ENCODE peak calls at places on chromosomes 1 and 21, in six cellular contexts. L is left ventricle myocardium inferior, S is BE2C, Z is RWPE2, W is A549, F is uterus. J is an unnamed sample. For H3K4me1, the result is how much of the 10 kb centered on the place peaks cover.

GRCh38 chr1:201426395-201427310 is 5.1 kb upstream of the TNNI1 start:
- DNase-seq in L (peak), S (no peak), Z (no peak), W (no peak), F (no peak), J (no peak)

GRCh38 chr1:115833806-115834205 is 7.1 kb downstream of the NHLH2 start:
- DNase-seq in L (no peak), S (no peak), Z (no peak), W (no peak), F (no peak), J (no peak)

GRCh38 chr1:29563571-29563970 is 327.2 kb downstream of the PTPRU start:
- DNase-seq in L (no peak), S (no peak), Z (no peak), W (no peak), F (no peak), J (no peak)

GRCh38 chr1:27152004-27152828 is 2.7 kb downstream of the SLC9A1 start:
- DNase-seq in L (peak), S (no peak), Z (no peak), W (no peak), F (no peak), J (no peak)

GRCh38 chr1:115313173-115313572 is 24.9 kb downstream of the NGF start:
- DNase-seq in L (no peak), S (no peak), Z (no peak), W (no peak), F (no peak), J (no peak)

GRCh38 chr1:195637474-195637873 is 970.8 kb downstream of the KCNT2 start:
- DNase-seq in L (no peak), S (no peak), Z (no peak), W (no peak), F (no peak), J (no peak)

GRCh38 chr1:178232949-178233348 is 139.0 kb downstream of the RASAL2 start:
- DNase-seq in L (no peak), S (no peak), Z (no peak), W (no peak), F (no peak), J (no peak)

GRCh38 chr1:55204997-55205396 is 10.2 kb downstream of the USP24 start:
- DNase-seq in L (no peak), S (no peak), Z (no peak), W (no peak), F (no peak), J (no peak)

GRCh38 chr1:28887418-28887834 is 26.9 kb upstream of the EPB41 start:
- DNase-seq in L (peak), S (peak), Z (no peak), W (no peak), F (peak), J (no peak)

GRCh38 chr1:10973552-10973951 is 38.9 kb upstream of the TARDBP start:
- DNase-seq in L (peak), S (no peak), Z (no peak), W (no peak), F (no peak), J (no peak)

GRCh38 chr1:232477728-232478127 is 152.2 kb downstream of the SIPA1L2 start:
- DNase-seq in L (no peak), S (no peak), Z (peak), W (no peak), F (no peak), J (no peak)

GRCh38 chr1:37792943-37793686 is 532 bp upstream of the MANEAL start:
- DNase-seq in L (no peak), S (no peak), Z (no peak), W (no peak), F (no peak), J (no peak)

GRCh38 chr1:8147922-8148321 is 121.8 kb upstream of the ERRFI1 start:
- DNase-seq in L (no peak), S (no peak), Z (no peak), W (no peak), F (no peak), J (no peak)

GRCh38 chr21:26469789-26470188 is 103.3 kb downstream of the CYYR1 start:
- DNase-seq in L (no peak), S (no peak), Z (no peak), W (no peak), F (peak), J (peak)

GRCh38 chr1:187685338-187685737 is 856.6 kb downstream of the PLA2G4A start:
- DNase-seq in L (no peak), S (no peak), Z (no peak), W (no peak), F (no peak), J (no peak)

GRCh38 chr1:153962088-153963029 is 978 bp downstream of the SLC39A1 start:
- DNase-seq in L (no peak), S (no peak), Z (no peak), W (peak), F (peak), J (no peak)

GRCh38 chr21:43370091-43370658 is 56.8 kb downstream of the SIK1 start:
- DNase-seq in L (no peak), S (peak), Z (no peak), W (no peak), F (no peak), J (no peak)

GRCh38 chr1:33433509-33434362 is 2.8 kb upstream of the PHC2 start:
- DNase-seq in L (no peak), S (no peak), Z (peak), W (peak), F (peak), J (peak)

GRCh38 chr1:66633128-66633527 is 99.2 kb downstream of the SGIP1 start:
- DNase-seq in L (no peak), S (no peak), Z (no peak), W (no peak), F (no peak), J (no peak)

GRCh38 chr1:156461781-156462647 is 38.6 kb downstream of the MEF2D start:
- DNase-seq in L (no peak), S (no peak), Z (no peak), W (no peak), F (no peak), J (no peak)

GRCh38 chr1:182833271-182833670 is 5.9 kb upstream of the DHX9 start:
- DNase-seq in L (no peak), S (no peak), Z (no peak), W (no peak), F (no peak), J (no peak)

DNA sequence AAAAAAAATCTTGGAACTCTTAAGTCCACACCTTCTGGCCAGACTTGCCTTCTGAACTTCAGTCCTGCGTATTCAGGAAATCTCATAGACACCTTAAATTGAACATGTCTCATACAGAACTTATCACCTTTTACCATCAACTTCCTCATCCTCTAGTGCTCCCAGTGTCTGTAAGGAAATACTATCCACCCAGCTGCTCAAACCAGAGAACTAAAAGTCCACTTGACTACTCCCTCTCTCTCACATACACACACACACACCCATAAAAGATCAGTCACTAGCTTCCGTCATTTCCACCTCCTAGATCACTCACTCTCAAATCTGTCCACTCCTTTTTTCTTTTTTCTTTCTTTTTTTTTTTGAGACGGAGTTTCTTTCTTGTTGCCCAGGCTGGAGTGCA is 10.9 kb upstream of the CAP1 start:
- DNase-seq in L (no peak), S (no peak), Z (no peak), W (no peak), F (no peak), J (no peak)
- TF ChIP-seq CTCF in L (no peak), S (no peak), Z (no peak), W (no peak), F (no peak), J (no peak)

GRCh38 chr1:2584822-2585317 is 1.7 kb upstream of the PRXL2B start:
- DNase-seq in L (no peak), S (no peak), Z (no peak), W (no peak), F (no peak), J (no peak)
- H3K4me3 ChIP-seq in L (peak), S (no peak), Z (peak), W (no peak), F (peak), J (peak)

GRCh38 chr1:161709373-161709772 is 2.3 kb downstream of the FCRLA start:
- DNase-seq in L (no peak), S (no peak), Z (no peak), W (no peak), F (no peak), J (no peak)

GRCh38 chr1:161707503-161707902 is 474 bp downstream of the FCRLA start:
- DNase-seq in L (no peak), S (no peak), Z (no peak), W (no peak), F (no peak), J (no peak)

GRCh38 chr1:161706116-161706482 is 930 bp upstream of the FCRLA start:
- DNase-seq in L (no peak), S (no peak), Z (no peak), W (no peak), F (no peak), J (no peak)

GRCh38 chr1:161705537-161705936 is 1.5 kb upstream of the FCRLA start:
- DNase-seq in L (no peak), S (no peak), Z (no peak), W (no peak), F (no peak), J (no peak)

GRCh38 chr1:161706483-161707347 is at the start of gene FCRLA:
- DNase-seq in L (no peak), S (no peak), Z (no peak), W (peak), F (no peak), J (no peak)
- H3K4me1 ChIP-seq in L (under half), S (under half), Z (under half), W (under half), F (under half), J (under half)

DNA sequence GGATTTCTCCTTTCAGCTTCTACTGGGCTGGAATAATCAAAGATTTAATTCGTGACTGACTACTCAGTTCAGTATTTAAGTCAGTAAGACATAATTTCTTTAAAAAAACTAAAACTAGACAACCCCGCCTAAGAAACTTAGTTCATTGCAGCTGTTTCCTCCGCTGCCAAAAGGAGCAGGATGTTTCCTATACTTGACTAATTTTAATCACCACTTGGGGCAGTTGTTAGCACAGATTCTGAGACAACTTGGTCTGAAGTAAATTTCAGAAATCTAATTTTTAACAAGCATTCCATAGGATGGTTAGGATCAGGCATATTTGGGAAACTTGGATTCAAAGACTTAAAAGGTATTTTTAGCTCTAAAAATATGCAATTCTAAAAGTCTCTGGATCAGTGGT is 34.0 kb downstream of the EPRS1 start:
- DNase-seq in L (no peak), S (no peak), Z (no peak), W (no peak), F (no peak), J (no peak)
- TF ChIP-seq CTCF in L (no peak), S (no peak), Z (no peak), W (no peak), F (no peak), J (no peak)

DNA sequence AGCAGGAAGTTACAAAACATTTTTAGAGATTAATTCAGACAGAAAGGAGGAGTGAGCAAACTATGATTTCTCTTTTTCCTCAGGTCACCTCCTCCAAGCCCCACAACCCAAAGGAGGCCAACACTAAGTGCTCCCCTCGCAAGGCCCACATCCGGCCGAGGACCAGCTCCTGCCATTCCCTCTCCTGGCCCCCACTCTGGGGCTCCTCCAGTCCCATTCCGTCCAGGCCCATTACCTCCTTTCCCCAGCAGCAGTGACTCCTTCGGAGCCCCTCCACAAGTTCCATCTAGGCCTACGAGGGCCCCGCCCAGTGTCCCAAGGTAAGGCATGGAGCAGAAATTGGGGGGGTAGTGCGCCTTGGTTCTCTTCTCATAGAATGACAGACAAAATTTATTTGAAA is 32.0 kb upstream of the C1orf105 start:
- DNase-seq in L (no peak), S (no peak), Z (no peak), W (no peak), F (no peak), J (no peak)
- H3K4me3 ChIP-seq in L (no peak), S (no peak), Z (no peak), W (no peak), F (no peak), J (no peak)

DNA sequence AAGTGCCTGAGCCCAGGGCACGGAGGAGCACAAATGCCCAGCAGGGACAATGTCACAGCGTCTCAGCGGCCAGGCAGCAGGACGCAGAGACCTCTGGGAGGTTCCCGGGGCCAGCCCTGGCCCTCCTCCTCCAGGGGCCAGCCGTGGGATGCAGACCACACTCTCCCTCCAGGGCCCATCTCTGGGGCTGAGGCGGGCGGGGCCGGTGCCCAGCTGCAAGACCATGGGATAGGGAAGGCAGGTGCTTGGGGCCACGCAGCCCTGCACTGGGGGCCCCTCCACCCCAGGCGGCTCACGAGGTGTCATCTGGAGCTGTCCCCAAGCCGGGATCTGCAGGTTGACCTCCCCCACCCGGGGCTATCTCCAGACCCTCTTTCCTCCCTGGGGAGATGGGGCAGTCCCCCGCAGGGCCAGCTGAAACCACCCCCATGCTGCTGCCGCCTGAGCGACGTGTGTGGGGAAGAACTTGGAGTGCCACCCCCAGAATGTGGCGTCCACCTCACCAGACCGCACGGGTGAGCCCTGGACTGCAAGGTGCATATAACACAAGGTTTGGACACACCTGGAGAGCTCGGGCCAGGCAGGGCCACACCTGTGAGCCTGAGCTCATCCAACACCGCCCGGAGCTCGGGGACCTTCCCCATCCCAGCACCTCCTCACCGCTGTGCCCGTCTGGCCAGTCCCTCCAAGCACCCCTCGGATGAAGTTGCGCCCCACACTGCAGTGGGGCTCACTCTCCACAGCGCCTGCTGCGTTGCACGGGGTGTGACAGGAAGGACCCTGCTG is 4.1 kb upstream of the TTLL10 start:
- DNase-seq in L (peak), S (peak), Z (peak), W (no peak), F (no peak), J (no peak)
- H3K4me1 ChIP-seq in L (under half), S (under half), Z (under half), W (under half), F (under half), J (under half)

GRCh38 chr1:48676376-48676775 is 100.3 kb downstream of the BEND5 start:
- DNase-seq in L (no peak), S (no peak), Z (no peak), W (no peak), F (no peak), J (no peak)
- TF ChIP-seq CTCF in L (no peak), S (no peak), Z (no peak), W (no peak), F (no peak), J (no peak)

GRCh38 chr1:107140703-107141490 is at the start of gene NTNG1:
- DNase-seq in L (no peak), S (peak), Z (no peak), W (no peak), F (no peak), J (no peak)

GRCh38 chr1:107141491-107142369 is 891 bp downstream of the NTNG1 start:
- DNase-seq in L (no peak), S (peak), Z (no peak), W (peak), F (no peak), J (no peak)

GRCh38 chr1:107139833-107140702 is 771 bp upstream of the NTNG1 start:
- DNase-seq in L (no peak), S (peak), Z (peak), W (no peak), F (no peak), J (peak)

GRCh38 chr1:107145637-107146036 is 4.8 kb downstream of the NTNG1 start:
- DNase-seq in L (no peak), S (no peak), Z (no peak), W (no peak), F (no peak), J (no peak)

GRCh38 chr1:107142370-107142668 is 1.5 kb downstream of the NTNG1 start:
- DNase-seq in L (no peak), S (no peak), Z (no peak), W (no peak), F (no peak), J (no peak)
- H3K4me3 ChIP-seq in L (no peak), S (peak), Z (peak), W (no peak), F (no peak), J (no peak)

GRCh38 chr1:117612517-117613248 is 6.8 kb downstream of the TENT5C start:
- DNase-seq in L (no peak), S (no peak), Z (no peak), W (peak), F (peak), J (no peak)
- H3K4me1 ChIP-seq in L (half or more), S (under half), Z (under half), W (under half), F (under half), J (under half)

GRCh38 chr1:175892686-175893085 is 149.3 kb upstream of the TNR start:
- DNase-seq in L (no peak), S (no peak), Z (no peak), W (no peak), F (no peak), J (no peak)

GRCh38 chr1:175889848-175890247 is 146.5 kb upstream of the TNR start:
- DNase-seq in L (no peak), S (no peak), Z (no peak), W (no peak), F (no peak), J (no peak)

GRCh38 chr1:175891783-175892309 is 148.5 kb upstream of the TNR start:
- DNase-seq in L (no peak), S (no peak), Z (no peak), W (no peak), F (no peak), J (no peak)

GRCh38 chr1:175889044-175889443 is 145.6 kb upstream of the TNR start:
- DNase-seq in L (no peak), S (no peak), Z (no peak), W (no peak), F (no peak), J (no peak)

GRCh38 chr1:175890958-175891357 is 147.6 kb upstream of the TNR start:
- DNase-seq in L (no peak), S (no peak), Z (no peak), W (no peak), F (no peak), J (no peak)
- TF ChIP-seq CTCF in L (no peak), S (no peak), Z (no peak), W (no peak), F (no peak), J (no peak)